ENCODE peak calls at places on chromosomes 3 and 15, in five cellular contexts. S is pancreas, B is mesenchymal stem cell, H is heart left ventricle, M is lower lobe of right lung. R is an unnamed sample. For H3K4me1, the result is how much of the 10 kb centered on the place peaks cover.

GRCh38 chr3:28476194-28476593 is 127.6 kb upstream of the AZI2 start:
- DNase-seq in S (no peak), B (peak), H (no peak), M (no peak), R (no peak)

GRCh38 chr3:5304789-5305680 is 117.5 kb downstream of the EDEM1 start:
- DNase-seq in S (no peak), B (peak), H (peak), M (no peak), R (no peak)

GRCh38 chr3:39146611-39147373 is 6.6 kb downstream of the CSRNP1 start:
- DNase-seq in S (no peak), B (peak), H (peak), M (peak), R (peak)

GRCh38 chr3:29759021-29759359 is 478.1 kb downstream of the RBMS3 start:
- DNase-seq in S (no peak), B (no peak), H (peak), M (no peak), R (no peak)

GRCh38 chr3:54511766-54512365 is 389.5 kb downstream of the CACNA2D3 start:
- DNase-seq in S (no peak), B (no peak), H (no peak), M (no peak), R (no peak)

GRCh38 chr15:56758770-56759449 is 25.6 kb upstream of the ZNF280D start:
- DNase-seq in S (no peak), B (peak), H (no peak), M (no peak), R (no peak)

GRCh38 chr3:129016725-129017530 is 15.8 kb downstream of the EFCC1 start:
- DNase-seq in S (no peak), B (peak), H (peak), M (peak), R (peak)

GRCh38 chr3:117184574-117184973 is 475.0 kb downstream of the TUSC7 start:
- DNase-seq in S (no peak), B (no peak), H (no peak), M (no peak), R (no peak)

GRCh38 chr15:67024322-67024997 is 40.9 kb upstream of the SMAD3 start:
- DNase-seq in S (no peak), B (peak), H (peak), M (peak), R (peak)

GRCh38 chr15:39589815-39590644 is 9.2 kb downstream of the THBS1 start:
- DNase-seq in S (no peak), B (peak), H (no peak), M (no peak), R (no peak)

GRCh38 chr15:90895571-90896117 is 7.5 kb upstream of the MAN2A2 start:
- DNase-seq in S (no peak), B (peak), H (no peak), M (no peak), R (no peak)

GRCh38 chr3:173799073-173799830 is 401.7 kb downstream of the NLGN1 start:
- DNase-seq in S (no peak), B (no peak), H (no peak), M (no peak), R (no peak)

GRCh38 chr15:31485431-31485830 is 158.8 kb downstream of the KLF13 start:
- DNase-seq in S (no peak), B (no peak), H (no peak), M (no peak), R (no peak)

GRCh38 chr15:74144153-74144775 is 13.9 kb downstream of the ISLR2 start:
- DNase-seq in S (no peak), B (no peak), H (no peak), M (no peak), R (no peak)

GRCh38 chr3:127629462-127630403 is 748 bp downstream of the PODXL2 start:
- DNase-seq in S (no peak), B (no peak), H (no peak), M (no peak), R (no peak)

GRCh38 chr3:127822836-127823589 is 698 bp upstream of the MGLL start:
- DNase-seq in S (no peak), B (peak), H (peak), M (peak), R (peak)

GRCh38 chr3:67401911-67402310 is 252.5 kb downstream of the SUCLG2 start:
- DNase-seq in S (no peak), B (peak), H (no peak), M (peak), R (no peak)

GRCh38 chr3:107421170-107421792 is 44.0 kb downstream of the CCDC54 start:
- DNase-seq in S (no peak), B (peak), H (peak), M (no peak), R (no peak)

GRCh38 chr15:62059108-62059817 is 984 bp downstream of the VPS13C start:
- DNase-seq in S (no peak), B (peak), H (no peak), M (no peak), R (no peak)

GRCh38 chr3:42526616-42527367 is 24.3 kb downstream of the VIPR1 start:
- DNase-seq in S (no peak), B (no peak), H (no peak), M (no peak), R (no peak)

GRCh38 chr3:77535116-77535515 is 495.2 kb downstream of the ROBO2 start:
- DNase-seq in S (no peak), B (no peak), H (no peak), M (no peak), R (no peak)

GRCh38 chr15:87689716-87690115 is 566.8 kb downstream of the NTRK3 start:
- DNase-seq in S (no peak), B (no peak), H (no peak), M (no peak), R (no peak)

GRCh38 chr3:42638339-42638842 is 15.1 kb upstream of the ZBTB47 start:
- DNase-seq in S (no peak), B (no peak), H (no peak), M (no peak), R (no peak)

GRCh38 chr3:135229018-135229495 is 434.0 kb downstream of the EPHB1 start:
- DNase-seq in S (no peak), B (no peak), H (peak), M (no peak), R (no peak)

GRCh38 chr3:120634539-120634938 is 38.4 kb downstream of the NDUFB4 start:
- DNase-seq in S (no peak), B (no peak), H (no peak), M (no peak), R (no peak)

GRCh38 chr3:94305835-94306685 is 243.2 kb downstream of the NSUN3 start:
- DNase-seq in S (no peak), B (no peak), H (no peak), M (no peak), R (no peak)

GRCh38 chr3:111610189-111610588 is 15.0 kb upstream of the ZBED2 start:
- DNase-seq in S (no peak), B (no peak), H (no peak), M (no peak), R (no peak)

GRCh38 chr3:170387952-170388351 is 30.4 kb downstream of the SKIL start:
- DNase-seq in S (no peak), B (peak), H (no peak), M (no peak), R (no peak)

GRCh38 chr15:59401810-59402569 is 29.3 kb upstream of the MYO1E start:
- DNase-seq in S (no peak), B (no peak), H (no peak), M (no peak), R (no peak)

DNA sequence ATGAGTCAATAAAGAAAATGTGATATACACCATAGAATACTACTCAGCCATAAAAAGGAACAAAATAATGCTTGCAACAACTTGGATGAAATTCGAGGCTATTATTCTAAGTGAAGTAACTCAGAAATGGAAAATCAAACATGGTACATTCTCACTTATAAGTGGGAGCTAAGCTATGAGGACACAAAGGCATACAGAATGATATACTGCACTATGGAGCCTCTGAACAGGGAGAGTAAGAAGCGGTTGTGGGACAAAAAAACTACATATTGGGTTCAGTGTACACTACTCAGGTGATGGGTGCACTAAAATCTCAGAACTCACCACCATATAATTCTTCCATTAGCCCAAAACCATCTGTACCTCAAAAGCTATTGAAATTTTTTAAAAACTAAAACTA is 68.8 kb upstream of the AKAP13 start:
- DNase-seq in S (no peak), B (no peak), H (no peak), M (no peak), R (no peak)
- H3K4me1 ChIP-seq in S (under half), B (under half), H (under half), M (under half), R (under half)

GRCh38 chr3:50268703-50269451 is at the start of gene SEMA3B:
- DNase-seq in S (peak), B (no peak), H (peak), M (peak), R (peak)

GRCh38 chr3:50269977-50270413 is 1.0 kb downstream of the SEMA3B start:
- DNase-seq in S (no peak), B (peak), H (no peak), M (no peak), R (no peak)

GRCh38 chr3:50270422-50270831 is 1.5 kb downstream of the SEMA3B start:
- DNase-seq in S (peak), B (no peak), H (no peak), M (no peak), R (no peak)

GRCh38 chr3:50268276-50268675 is 671 bp upstream of the SEMA3B start:
- DNase-seq in S (no peak), B (no peak), H (no peak), M (no peak), R (no peak)

DNA sequence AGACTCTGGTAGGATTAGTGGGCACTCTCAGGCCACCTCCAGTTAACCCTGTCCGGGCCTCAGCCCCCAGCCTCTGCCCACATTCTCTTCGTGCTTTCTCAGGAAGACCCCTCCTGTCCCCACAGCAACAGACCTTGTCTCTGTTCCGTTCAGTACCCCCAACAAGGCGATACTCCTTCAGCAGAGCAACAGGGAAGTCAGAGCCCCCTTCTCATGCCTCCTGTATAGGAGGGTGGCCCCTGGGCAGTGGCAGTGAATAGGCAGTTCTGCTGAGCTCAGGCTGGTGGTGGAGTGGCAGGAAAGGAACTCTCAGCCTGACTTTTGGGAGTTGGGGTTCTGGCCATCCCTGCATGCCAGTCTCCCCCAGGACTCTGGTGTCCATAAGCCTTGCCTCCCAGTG is 513 bp downstream of the SEMA3B start:
- DNase-seq in S (no peak), B (no peak), H (no peak), M (no peak), R (no peak)
- H3K4me1 ChIP-seq in S (under half), B (half or more), H (under half), M (half or more), R (half or more)

GRCh38 chr3:185089751-185090150 is 63.1 kb downstream of the C3orf70 start:
- DNase-seq in S (no peak), B (no peak), H (no peak), M (no peak), R (no peak)
- H3K4me1 ChIP-seq in S (under half), B (under half), H (under half), M (under half), R (under half)

GRCh38 chr15:63905558-63906265 is 72.0 kb upstream of the HERC1 start:
- DNase-seq in S (no peak), B (no peak), H (no peak), M (no peak), R (no peak)

GRCh38 chr15:63901912-63902670 is 68.3 kb upstream of the HERC1 start:
- DNase-seq in S (no peak), B (no peak), H (no peak), M (no peak), R (no peak)

GRCh38 chr15:63905131-63905530 is 71.4 kb upstream of the HERC1 start:
- DNase-seq in S (no peak), B (no peak), H (no peak), M (no peak), R (no peak)

GRCh38 chr15:63902671-63903035 is 68.9 kb upstream of the HERC1 start:
- DNase-seq in S (no peak), B (no peak), H (no peak), M (no peak), R (no peak)

GRCh38 chr15:63904042-63904441 is 70.3 kb upstream of the HERC1 start:
- DNase-seq in S (no peak), B (no peak), H (no peak), M (no peak), R (no peak)
- H3K4me1 ChIP-seq in S (under half), B (under half), H (under half), M (under half), R (under half)

GRCh38 chr15:69082556-69082955 is 68.1 kb downstream of the NOX5 start:
- DNase-seq in S (no peak), B (no peak), H (no peak), M (no peak), R (no peak)

GRCh38 chr15:69081310-69082004 is 67.0 kb downstream of the NOX5 start:
- DNase-seq in S (no peak), B (peak), H (peak), M (no peak), R (peak)

GRCh38 chr15:69080203-69080957 is 65.9 kb downstream of the NOX5 start:
- DNase-seq in S (no peak), B (no peak), H (no peak), M (no peak), R (no peak)

GRCh38 chr15:69080958-69081248 is 66.4 kb downstream of the NOX5 start:
- DNase-seq in S (no peak), B (no peak), H (no peak), M (no peak), R (no peak)

GRCh38 chr15:69082041-69082502 is 67.6 kb downstream of the NOX5 start:
- DNase-seq in S (no peak), B (peak), H (peak), M (no peak), R (no peak)
- H3K4me1 ChIP-seq in S (under half), B (under half), H (under half), M (under half), R (half or more)

GRCh38 chr3:64223809-64224570 is 1.3 kb downstream of the PRICKLE2 start:
- DNase-seq in S (no peak), B (no peak), H (no peak), M (no peak), R (no peak)

GRCh38 chr3:64224826-64225606 is at the start of gene PRICKLE2:
- DNase-seq in S (peak), B (peak), H (peak), M (peak), R (peak)

GRCh38 chr3:64229903-64230302 is 4.6 kb upstream of the PRICKLE2 start:
- DNase-seq in S (no peak), B (peak), H (no peak), M (no peak), R (no peak)

GRCh38 chr3:64222501-64222900 is 2.8 kb downstream of the PRICKLE2 start:
- DNase-seq in S (no peak), B (no peak), H (no peak), M (no peak), R (no peak)

GRCh38 chr3:64225695-64226499 is 631 bp upstream of the PRICKLE2 start:
- DNase-seq in S (no peak), B (peak), H (no peak), M (no peak), R (no peak)
- H3K4me1 ChIP-seq in S (under half), B (under half), H (under half), M (under half), R (half or more)

GRCh38 chr3:13168391-13168790 is 95.2 kb upstream of the IQSEC1 start:
- DNase-seq in S (no peak), B (no peak), H (no peak), M (no peak), R (no peak)
- H3K4me1 ChIP-seq in S (under half), B (under half), H (under half), M (under half), R (under half)

R was measured in left ventricle myocardium inferior.